ENCODE peak calls at places on chromosomes 2 and 18, in seven cellular contexts. One of them, this sample, is unnamed.

GRCh38 chr18:70310560-70311320 is 21.9 kb downstream of the SOCS6 start:
- ATAC-seq in B cell: no peak
- ATAC-seq in stimulated activated effector memory CD8-positive, alpha-beta T cell treated with anti-CD3 and anti-CD28 coated beads, Interleukin-12 subunit alpha, Interleukin-12 subunit beta, amount 100 ng/mL, for 72 hours: no peak
- ATAC-seq in effector memory CD8-positive, alpha-beta T cell: no peak
- ATAC-seq in activated CD4-positive, alpha-beta T cell treated with anti-CD3 and anti-CD28 coated beads for 36 hours: no peak
- ATAC-seq in lower lobe of right lung: no peak
- ATAC-seq in CD4-positive, alpha-beta T cell: no peak
- ATAC-seq in this sample: no peak

GRCh38 chr2:74297391-74297790 is 45.8 kb downstream of the SLC4A5 start:
- ATAC-seq in B cell: no peak
- ATAC-seq in stimulated activated effector memory CD8-positive, alpha-beta T cell treated with anti-CD3 and anti-CD28 coated beads, Interleukin-12 subunit alpha, Interleukin-12 subunit beta, amount 100 ng/mL, for 72 hours: no peak
- ATAC-seq in effector memory CD8-positive, alpha-beta T cell: no peak
- ATAC-seq in activated CD4-positive, alpha-beta T cell treated with anti-CD3 and anti-CD28 coated beads for 36 hours: no peak
- ATAC-seq in lower lobe of right lung: no peak
- ATAC-seq in CD4-positive, alpha-beta T cell: no peak
- ATAC-seq in this sample: no peak

GRCh38 chr18:26226229-26227050 is at the start of gene TAF4B:
- ATAC-seq in B cell: peak
- ATAC-seq in stimulated activated effector memory CD8-positive, alpha-beta T cell treated with anti-CD3 and anti-CD28 coated beads, Interleukin-12 subunit alpha, Interleukin-12 subunit beta, amount 100 ng/mL, for 72 hours: peak
- ATAC-seq in effector memory CD8-positive, alpha-beta T cell: peak
- ATAC-seq in activated CD4-positive, alpha-beta T cell treated with anti-CD3 and anti-CD28 coated beads for 36 hours: peak
- ATAC-seq in lower lobe of right lung: peak
- ATAC-seq in CD4-positive, alpha-beta T cell: peak
- ATAC-seq in this sample: peak

GRCh38 chr2:127655209-127656073 is 9.5 kb downstream of the GPR17 start:
- ATAC-seq in B cell: no peak
- ATAC-seq in stimulated activated effector memory CD8-positive, alpha-beta T cell treated with anti-CD3 and anti-CD28 coated beads, Interleukin-12 subunit alpha, Interleukin-12 subunit beta, amount 100 ng/mL, for 72 hours: no peak
- ATAC-seq in effector memory CD8-positive, alpha-beta T cell: no peak
- ATAC-seq in activated CD4-positive, alpha-beta T cell treated with anti-CD3 and anti-CD28 coated beads for 36 hours: no peak
- ATAC-seq in lower lobe of right lung: no peak
- ATAC-seq in CD4-positive, alpha-beta T cell: no peak
- ATAC-seq in this sample: no peak

GRCh38 chr18:24388975-24389374 is 8.6 kb downstream of the OSBPL1A start:
- ATAC-seq in B cell: no peak
- ATAC-seq in stimulated activated effector memory CD8-positive, alpha-beta T cell treated with anti-CD3 and anti-CD28 coated beads, Interleukin-12 subunit alpha, Interleukin-12 subunit beta, amount 100 ng/mL, for 72 hours: no peak
- ATAC-seq in effector memory CD8-positive, alpha-beta T cell: no peak
- ATAC-seq in activated CD4-positive, alpha-beta T cell treated with anti-CD3 and anti-CD28 coated beads for 36 hours: no peak
- ATAC-seq in lower lobe of right lung: no peak
- ATAC-seq in CD4-positive, alpha-beta T cell: no peak
- ATAC-seq in this sample: no peak

GRCh38 chr2:17133052-17133671 is 385.1 kb downstream of the RAD51AP2 start:
- ATAC-seq in B cell: no peak
- ATAC-seq in stimulated activated effector memory CD8-positive, alpha-beta T cell treated with anti-CD3 and anti-CD28 coated beads, Interleukin-12 subunit alpha, Interleukin-12 subunit beta, amount 100 ng/mL, for 72 hours: no peak
- ATAC-seq in effector memory CD8-positive, alpha-beta T cell: no peak
- ATAC-seq in activated CD4-positive, alpha-beta T cell treated with anti-CD3 and anti-CD28 coated beads for 36 hours: no peak
- ATAC-seq in lower lobe of right lung: no peak
- ATAC-seq in CD4-positive, alpha-beta T cell: no peak
- ATAC-seq in this sample: no peak

GRCh38 chr2:147636238-147636887 is 208.5 kb upstream of the ACVR2A start:
- ATAC-seq in B cell: no peak
- ATAC-seq in stimulated activated effector memory CD8-positive, alpha-beta T cell treated with anti-CD3 and anti-CD28 coated beads, Interleukin-12 subunit alpha, Interleukin-12 subunit beta, amount 100 ng/mL, for 72 hours: no peak
- ATAC-seq in effector memory CD8-positive, alpha-beta T cell: no peak
- ATAC-seq in activated CD4-positive, alpha-beta T cell treated with anti-CD3 and anti-CD28 coated beads for 36 hours: no peak
- ATAC-seq in lower lobe of right lung: peak
- ATAC-seq in CD4-positive, alpha-beta T cell: no peak
- ATAC-seq in this sample: no peak

GRCh38 chr2:160292225-160292624 is 92.2 kb upstream of the ITGB6 start:
- ATAC-seq in B cell: no peak
- ATAC-seq in stimulated activated effector memory CD8-positive, alpha-beta T cell treated with anti-CD3 and anti-CD28 coated beads, Interleukin-12 subunit alpha, Interleukin-12 subunit beta, amount 100 ng/mL, for 72 hours: no peak
- ATAC-seq in effector memory CD8-positive, alpha-beta T cell: no peak
- ATAC-seq in activated CD4-positive, alpha-beta T cell treated with anti-CD3 and anti-CD28 coated beads for 36 hours: no peak
- ATAC-seq in lower lobe of right lung: no peak
- ATAC-seq in CD4-positive, alpha-beta T cell: no peak
- ATAC-seq in this sample: no peak

GRCh38 chr2:163607630-163608029 is 128.2 kb downstream of the FIGN start:
- ATAC-seq in B cell: no peak
- ATAC-seq in stimulated activated effector memory CD8-positive, alpha-beta T cell treated with anti-CD3 and anti-CD28 coated beads, Interleukin-12 subunit alpha, Interleukin-12 subunit beta, amount 100 ng/mL, for 72 hours: no peak
- ATAC-seq in effector memory CD8-positive, alpha-beta T cell: no peak
- ATAC-seq in activated CD4-positive, alpha-beta T cell treated with anti-CD3 and anti-CD28 coated beads for 36 hours: no peak
- ATAC-seq in lower lobe of right lung: no peak
- ATAC-seq in CD4-positive, alpha-beta T cell: no peak
- ATAC-seq in this sample: no peak

GRCh38 chr2:216216951-216217903 is 108.1 kb downstream of the XRCC5 start:
- ATAC-seq in B cell: no peak
- ATAC-seq in stimulated activated effector memory CD8-positive, alpha-beta T cell treated with anti-CD3 and anti-CD28 coated beads, Interleukin-12 subunit alpha, Interleukin-12 subunit beta, amount 100 ng/mL, for 72 hours: peak
- ATAC-seq in effector memory CD8-positive, alpha-beta T cell: no peak
- ATAC-seq in activated CD4-positive, alpha-beta T cell treated with anti-CD3 and anti-CD28 coated beads for 36 hours: peak
- ATAC-seq in lower lobe of right lung: no peak
- ATAC-seq in CD4-positive, alpha-beta T cell: no peak
- ATAC-seq in this sample: peak

GRCh38 chr2:218648473-218649100 is 10.8 kb downstream of the ZNF142 start:
- ATAC-seq in B cell: peak
- ATAC-seq in stimulated activated effector memory CD8-positive, alpha-beta T cell treated with anti-CD3 and anti-CD28 coated beads, Interleukin-12 subunit alpha, Interleukin-12 subunit beta, amount 100 ng/mL, for 72 hours: peak
- ATAC-seq in effector memory CD8-positive, alpha-beta T cell: peak
- ATAC-seq in activated CD4-positive, alpha-beta T cell treated with anti-CD3 and anti-CD28 coated beads for 36 hours: peak
- ATAC-seq in lower lobe of right lung: peak
- ATAC-seq in CD4-positive, alpha-beta T cell: peak
- ATAC-seq in this sample: peak

GRCh38 chr2:225894240-225894980 is 494.9 kb downstream of the NYAP2 start:
- ATAC-seq in B cell: no peak
- ATAC-seq in stimulated activated effector memory CD8-positive, alpha-beta T cell treated with anti-CD3 and anti-CD28 coated beads, Interleukin-12 subunit alpha, Interleukin-12 subunit beta, amount 100 ng/mL, for 72 hours: no peak
- ATAC-seq in effector memory CD8-positive, alpha-beta T cell: no peak
- ATAC-seq in activated CD4-positive, alpha-beta T cell treated with anti-CD3 and anti-CD28 coated beads for 36 hours: no peak
- ATAC-seq in lower lobe of right lung: no peak
- ATAC-seq in CD4-positive, alpha-beta T cell: no peak
- ATAC-seq in this sample: no peak

GRCh38 chr2:145484443-145485086 is 964.6 kb upstream of the ZEB2 start:
- ATAC-seq in B cell: no peak
- ATAC-seq in stimulated activated effector memory CD8-positive, alpha-beta T cell treated with anti-CD3 and anti-CD28 coated beads, Interleukin-12 subunit alpha, Interleukin-12 subunit beta, amount 100 ng/mL, for 72 hours: peak
- ATAC-seq in effector memory CD8-positive, alpha-beta T cell: no peak
- ATAC-seq in activated CD4-positive, alpha-beta T cell treated with anti-CD3 and anti-CD28 coated beads for 36 hours: peak
- ATAC-seq in lower lobe of right lung: no peak
- ATAC-seq in CD4-positive, alpha-beta T cell: no peak
- ATAC-seq in this sample: no peak

GRCh38 chr2:30230479-30230854 is 867 bp upstream of the LBH start:
- ATAC-seq in B cell: no peak
- ATAC-seq in stimulated activated effector memory CD8-positive, alpha-beta T cell treated with anti-CD3 and anti-CD28 coated beads, Interleukin-12 subunit alpha, Interleukin-12 subunit beta, amount 100 ng/mL, for 72 hours: no peak
- ATAC-seq in effector memory CD8-positive, alpha-beta T cell: no peak
- ATAC-seq in activated CD4-positive, alpha-beta T cell treated with anti-CD3 and anti-CD28 coated beads for 36 hours: no peak
- ATAC-seq in lower lobe of right lung: no peak
- ATAC-seq in CD4-positive, alpha-beta T cell: no peak
- ATAC-seq in this sample: no peak

GRCh38 chr18:46250812-46251173 is 146.6 kb downstream of the HAUS1 start:
- ATAC-seq in B cell: peak
- ATAC-seq in stimulated activated effector memory CD8-positive, alpha-beta T cell treated with anti-CD3 and anti-CD28 coated beads, Interleukin-12 subunit alpha, Interleukin-12 subunit beta, amount 100 ng/mL, for 72 hours: no peak
- ATAC-seq in effector memory CD8-positive, alpha-beta T cell: peak
- ATAC-seq in activated CD4-positive, alpha-beta T cell treated with anti-CD3 and anti-CD28 coated beads for 36 hours: no peak
- ATAC-seq in lower lobe of right lung: peak
- ATAC-seq in CD4-positive, alpha-beta T cell: peak
- ATAC-seq in this sample: no peak

GRCh38 chr2:132374551-132374950 is 42.1 kb upstream of the GPR39 start:
- ATAC-seq in B cell: no peak
- ATAC-seq in stimulated activated effector memory CD8-positive, alpha-beta T cell treated with anti-CD3 and anti-CD28 coated beads, Interleukin-12 subunit alpha, Interleukin-12 subunit beta, amount 100 ng/mL, for 72 hours: no peak
- ATAC-seq in effector memory CD8-positive, alpha-beta T cell: no peak
- ATAC-seq in activated CD4-positive, alpha-beta T cell treated with anti-CD3 and anti-CD28 coated beads for 36 hours: no peak
- ATAC-seq in lower lobe of right lung: no peak
- ATAC-seq in CD4-positive, alpha-beta T cell: no peak
- ATAC-seq in this sample: no peak

GRCh38 chr18:3044931-3045698 is 32.2 kb upstream of the LPIN2 start:
- ATAC-seq in B cell: no peak
- ATAC-seq in stimulated activated effector memory CD8-positive, alpha-beta T cell treated with anti-CD3 and anti-CD28 coated beads, Interleukin-12 subunit alpha, Interleukin-12 subunit beta, amount 100 ng/mL, for 72 hours: no peak
- ATAC-seq in effector memory CD8-positive, alpha-beta T cell: no peak
- ATAC-seq in activated CD4-positive, alpha-beta T cell treated with anti-CD3 and anti-CD28 coated beads for 36 hours: no peak
- ATAC-seq in lower lobe of right lung: peak
- ATAC-seq in CD4-positive, alpha-beta T cell: no peak
- ATAC-seq in this sample: no peak

GRCh38 chr2:176122266-176122632 is 270 bp upstream of the HOXD9 start:
- ATAC-seq in B cell: no peak
- ATAC-seq in stimulated activated effector memory CD8-positive, alpha-beta T cell treated with anti-CD3 and anti-CD28 coated beads, Interleukin-12 subunit alpha, Interleukin-12 subunit beta, amount 100 ng/mL, for 72 hours: no peak
- ATAC-seq in effector memory CD8-positive, alpha-beta T cell: peak
- ATAC-seq in activated CD4-positive, alpha-beta T cell treated with anti-CD3 and anti-CD28 coated beads for 36 hours: peak
- ATAC-seq in lower lobe of right lung: no peak
- ATAC-seq in CD4-positive, alpha-beta T cell: peak
- ATAC-seq in this sample: no peak

GRCh38 chr2:84957771-84958134 is 13.2 kb upstream of the KCMF1 start:
- ATAC-seq in B cell: no peak
- ATAC-seq in stimulated activated effector memory CD8-positive, alpha-beta T cell treated with anti-CD3 and anti-CD28 coated beads, Interleukin-12 subunit alpha, Interleukin-12 subunit beta, amount 100 ng/mL, for 72 hours: no peak
- ATAC-seq in effector memory CD8-positive, alpha-beta T cell: no peak
- ATAC-seq in activated CD4-positive, alpha-beta T cell treated with anti-CD3 and anti-CD28 coated beads for 36 hours: no peak
- ATAC-seq in lower lobe of right lung: no peak
- ATAC-seq in CD4-positive, alpha-beta T cell: no peak
- ATAC-seq in this sample: no peak

GRCh38 chr2:53233759-53234547 is 533.7 kb upstream of the CHAC2 start:
- ATAC-seq in B cell: no peak
- ATAC-seq in stimulated activated effector memory CD8-positive, alpha-beta T cell treated with anti-CD3 and anti-CD28 coated beads, Interleukin-12 subunit alpha, Interleukin-12 subunit beta, amount 100 ng/mL, for 72 hours: no peak
- ATAC-seq in effector memory CD8-positive, alpha-beta T cell: no peak
- ATAC-seq in activated CD4-positive, alpha-beta T cell treated with anti-CD3 and anti-CD28 coated beads for 36 hours: no peak
- ATAC-seq in lower lobe of right lung: no peak
- ATAC-seq in CD4-positive, alpha-beta T cell: no peak
- ATAC-seq in this sample: no peak

GRCh38 chr2:201196003-201196402 is 13.1 kb downstream of the CASP10 start:
- ATAC-seq in B cell: no peak
- ATAC-seq in stimulated activated effector memory CD8-positive, alpha-beta T cell treated with anti-CD3 and anti-CD28 coated beads, Interleukin-12 subunit alpha, Interleukin-12 subunit beta, amount 100 ng/mL, for 72 hours: no peak
- ATAC-seq in effector memory CD8-positive, alpha-beta T cell: no peak
- ATAC-seq in activated CD4-positive, alpha-beta T cell treated with anti-CD3 and anti-CD28 coated beads for 36 hours: no peak
- ATAC-seq in lower lobe of right lung: no peak
- ATAC-seq in CD4-positive, alpha-beta T cell: no peak
- ATAC-seq in this sample: no peak

GRCh38 chr2:37230581-37230980 is 815 bp downstream of the CEBPZ start:
- ATAC-seq in B cell: no peak
- ATAC-seq in stimulated activated effector memory CD8-positive, alpha-beta T cell treated with anti-CD3 and anti-CD28 coated beads, Interleukin-12 subunit alpha, Interleukin-12 subunit beta, amount 100 ng/mL, for 72 hours: no peak
- ATAC-seq in effector memory CD8-positive, alpha-beta T cell: no peak
- ATAC-seq in activated CD4-positive, alpha-beta T cell treated with anti-CD3 and anti-CD28 coated beads for 36 hours: no peak
- ATAC-seq in lower lobe of right lung: no peak
- ATAC-seq in CD4-positive, alpha-beta T cell: no peak
- ATAC-seq in this sample: no peak

GRCh38 chr2:62826141-62826540 is 120.6 kb downstream of the EHBP1 start:
- ATAC-seq in B cell: no peak
- ATAC-seq in stimulated activated effector memory CD8-positive, alpha-beta T cell treated with anti-CD3 and anti-CD28 coated beads, Interleukin-12 subunit alpha, Interleukin-12 subunit beta, amount 100 ng/mL, for 72 hours: no peak
- ATAC-seq in effector memory CD8-positive, alpha-beta T cell: no peak
- ATAC-seq in activated CD4-positive, alpha-beta T cell treated with anti-CD3 and anti-CD28 coated beads for 36 hours: no peak
- ATAC-seq in lower lobe of right lung: no peak
- ATAC-seq in CD4-positive, alpha-beta T cell: no peak
- ATAC-seq in this sample: no peak

GRCh38 chr18:25895518-25895917 is 194.9 kb downstream of the SS18 start:
- ATAC-seq in B cell: no peak
- ATAC-seq in stimulated activated effector memory CD8-positive, alpha-beta T cell treated with anti-CD3 and anti-CD28 coated beads, Interleukin-12 subunit alpha, Interleukin-12 subunit beta, amount 100 ng/mL, for 72 hours: no peak
- ATAC-seq in effector memory CD8-positive, alpha-beta T cell: no peak
- ATAC-seq in activated CD4-positive, alpha-beta T cell treated with anti-CD3 and anti-CD28 coated beads for 36 hours: no peak
- ATAC-seq in lower lobe of right lung: no peak
- ATAC-seq in CD4-positive, alpha-beta T cell: no peak
- ATAC-seq in this sample: no peak

GRCh38 chr2:152763651-152764050 is 45.2 kb downstream of the ARL6IP6 start:
- ATAC-seq in B cell: no peak
- ATAC-seq in stimulated activated effector memory CD8-positive, alpha-beta T cell treated with anti-CD3 and anti-CD28 coated beads, Interleukin-12 subunit alpha, Interleukin-12 subunit beta, amount 100 ng/mL, for 72 hours: no peak
- ATAC-seq in effector memory CD8-positive, alpha-beta T cell: no peak
- ATAC-seq in activated CD4-positive, alpha-beta T cell treated with anti-CD3 and anti-CD28 coated beads for 36 hours: no peak
- ATAC-seq in lower lobe of right lung: no peak
- ATAC-seq in CD4-positive, alpha-beta T cell: no peak
- ATAC-seq in this sample: no peak

GRCh38 chr18:75220786-75221355 is 10.3 kb downstream of the TSHZ1 start:
- ATAC-seq in B cell: no peak
- ATAC-seq in stimulated activated effector memory CD8-positive, alpha-beta T cell treated with anti-CD3 and anti-CD28 coated beads, Interleukin-12 subunit alpha, Interleukin-12 subunit beta, amount 100 ng/mL, for 72 hours: no peak
- ATAC-seq in effector memory CD8-positive, alpha-beta T cell: no peak
- ATAC-seq in activated CD4-positive, alpha-beta T cell treated with anti-CD3 and anti-CD28 coated beads for 36 hours: no peak
- ATAC-seq in lower lobe of right lung: no peak
- ATAC-seq in CD4-positive, alpha-beta T cell: no peak
- ATAC-seq in this sample: no peak

GRCh38 chr2:10231551-10232085 is 71.1 kb upstream of the HPCAL1 start:
- ATAC-seq in B cell: no peak
- ATAC-seq in stimulated activated effector memory CD8-positive, alpha-beta T cell treated with anti-CD3 and anti-CD28 coated beads, Interleukin-12 subunit alpha, Interleukin-12 subunit beta, amount 100 ng/mL, for 72 hours: no peak
- ATAC-seq in effector memory CD8-positive, alpha-beta T cell: no peak
- ATAC-seq in activated CD4-positive, alpha-beta T cell treated with anti-CD3 and anti-CD28 coated beads for 36 hours: no peak
- ATAC-seq in lower lobe of right lung: no peak
- ATAC-seq in CD4-positive, alpha-beta T cell: no peak
- ATAC-seq in this sample: no peak

GRCh38 chr2:224520064-224520463 is 65.1 kb downstream of the CUL3 start:
- ATAC-seq in B cell: no peak
- ATAC-seq in stimulated activated effector memory CD8-positive, alpha-beta T cell treated with anti-CD3 and anti-CD28 coated beads, Interleukin-12 subunit alpha, Interleukin-12 subunit beta, amount 100 ng/mL, for 72 hours: peak
- ATAC-seq in effector memory CD8-positive, alpha-beta T cell: peak
- ATAC-seq in activated CD4-positive, alpha-beta T cell treated with anti-CD3 and anti-CD28 coated beads for 36 hours: peak
- ATAC-seq in lower lobe of right lung: no peak
- ATAC-seq in CD4-positive, alpha-beta T cell: peak
- ATAC-seq in this sample: peak

GRCh38 chr18:11104307-11104706 is 45.1 kb downstream of the PIEZO2 start:
- ATAC-seq in B cell: no peak
- ATAC-seq in stimulated activated effector memory CD8-positive, alpha-beta T cell treated with anti-CD3 and anti-CD28 coated beads, Interleukin-12 subunit alpha, Interleukin-12 subunit beta, amount 100 ng/mL, for 72 hours: no peak
- ATAC-seq in effector memory CD8-positive, alpha-beta T cell: no peak
- ATAC-seq in activated CD4-positive, alpha-beta T cell treated with anti-CD3 and anti-CD28 coated beads for 36 hours: no peak
- ATAC-seq in lower lobe of right lung: no peak
- ATAC-seq in CD4-positive, alpha-beta T cell: no peak
- ATAC-seq in this sample: no peak

GRCh38 chr2:238004077-238004830 is 37.4 kb downstream of the UBE2F start:
- ATAC-seq in B cell: no peak
- ATAC-seq in stimulated activated effector memory CD8-positive, alpha-beta T cell treated with anti-CD3 and anti-CD28 coated beads, Interleukin-12 subunit alpha, Interleukin-12 subunit beta, amount 100 ng/mL, for 72 hours: peak
- ATAC-seq in effector memory CD8-positive, alpha-beta T cell: no peak
- ATAC-seq in activated CD4-positive, alpha-beta T cell treated with anti-CD3 and anti-CD28 coated beads for 36 hours: peak
- ATAC-seq in lower lobe of right lung: no peak
- ATAC-seq in CD4-positive, alpha-beta T cell: peak
- ATAC-seq in this sample: peak

GRCh38 chr18:47985837-47986236 is 55.4 kb upstream of the SMAD2 start:
- ATAC-seq in B cell: no peak
- ATAC-seq in stimulated activated effector memory CD8-positive, alpha-beta T cell treated with anti-CD3 and anti-CD28 coated beads, Interleukin-12 subunit alpha, Interleukin-12 subunit beta, amount 100 ng/mL, for 72 hours: no peak
- ATAC-seq in effector memory CD8-positive, alpha-beta T cell: peak
- ATAC-seq in activated CD4-positive, alpha-beta T cell treated with anti-CD3 and anti-CD28 coated beads for 36 hours: no peak
- ATAC-seq in lower lobe of right lung: peak
- ATAC-seq in CD4-positive, alpha-beta T cell: no peak
- ATAC-seq in this sample: no peak

GRCh38 chr2:114949228-114949804 is 506.9 kb downstream of the DPP10 start:
- ATAC-seq in B cell: no peak
- ATAC-seq in stimulated activated effector memory CD8-positive, alpha-beta T cell treated with anti-CD3 and anti-CD28 coated beads, Interleukin-12 subunit alpha, Interleukin-12 subunit beta, amount 100 ng/mL, for 72 hours: no peak
- ATAC-seq in effector memory CD8-positive, alpha-beta T cell: no peak
- ATAC-seq in activated CD4-positive, alpha-beta T cell treated with anti-CD3 and anti-CD28 coated beads for 36 hours: no peak
- ATAC-seq in lower lobe of right lung: no peak
- ATAC-seq in CD4-positive, alpha-beta T cell: no peak
- ATAC-seq in this sample: no peak

GRCh38 chr2:174461221-174461620 is 25.6 kb downstream of the GPR155 start:
- ATAC-seq in B cell: no peak
- ATAC-seq in stimulated activated effector memory CD8-positive, alpha-beta T cell treated with anti-CD3 and anti-CD28 coated beads, Interleukin-12 subunit alpha, Interleukin-12 subunit beta, amount 100 ng/mL, for 72 hours: no peak
- ATAC-seq in effector memory CD8-positive, alpha-beta T cell: no peak
- ATAC-seq in activated CD4-positive, alpha-beta T cell treated with anti-CD3 and anti-CD28 coated beads for 36 hours: no peak
- ATAC-seq in lower lobe of right lung: no peak
- ATAC-seq in CD4-positive, alpha-beta T cell: no peak
- ATAC-seq in this sample: no peak

GRCh38 chr2:204453730-204454167 is 91.5 kb upstream of the PARD3B start:
- ATAC-seq in B cell: no peak
- ATAC-seq in stimulated activated effector memory CD8-positive, alpha-beta T cell treated with anti-CD3 and anti-CD28 coated beads, Interleukin-12 subunit alpha, Interleukin-12 subunit beta, amount 100 ng/mL, for 72 hours: no peak
- ATAC-seq in effector memory CD8-positive, alpha-beta T cell: no peak
- ATAC-seq in activated CD4-positive, alpha-beta T cell treated with anti-CD3 and anti-CD28 coated beads for 36 hours: no peak
- ATAC-seq in lower lobe of right lung: peak
- ATAC-seq in CD4-positive, alpha-beta T cell: no peak
- ATAC-seq in this sample: no peak

This sample was measured in activated T-helper 17 cell treated with anti-CD3 and anti-CD28 coated beads, Interleukin-2, amount 50 U/mL, for 72 hours.